ENCODE peak calls at places on chromosomes 4 and X, in eight cellular contexts. K is neural progenitor cell, X is endothelial cell of umbilical vein, J is ovary, P is Panc1, C is fibroblast of lung, A is transverse colon, Y is psoas muscle. D is an unnamed sample.

GRCh38 chr4:16161866-16162408 is 64.3 kb downstream of the TAPT1 start:
- DNase-seq in K (no peak), X (no peak), J (no peak), P (no peak), C (no peak), A (no peak), Y (no peak), D (no peak)

GRCh38 chrX:51456246-51456645 is 40.1 kb downstream of the NUDT11 start:
- DNase-seq in K (no peak), X (no peak), J (no peak), P (no peak), C (no peak), A (no peak), Y (no peak), D (no peak)

GRCh38 chr4:124483043-124483906 is 229.3 kb downstream of the ANKRD50 start:
- DNase-seq in K (peak; percentile 86), X (peak; percentile 44), J (no peak), P (no peak), C (peak; percentile 11), A (no peak), Y (no peak), D (no peak)

GRCh38 chrX:13774696-13775095 is 40.1 kb downstream of the OFD1 start:
- DNase-seq in K (no peak), X (no peak), J (no peak), P (no peak), C (no peak), A (no peak), Y (no peak), D (no peak)

GRCh38 chr4:28421221-28421620 is 1560.6 kb downstream of the STIM2 start:
- DNase-seq in K (no peak), X (no peak), J (no peak), P (no peak), C (no peak), A (no peak), Y (no peak), D (no peak)

GRCh38 chr4:87299898-87300297 is 22.8 kb downstream of the HSD17B13 start:
- DNase-seq in K (no peak), X (peak; percentile 57), J (no peak), P (no peak), C (no peak), A (no peak), Y (no peak), D (no peak)

GRCh38 chrX:53211391-53211978 is 13.5 kb downstream of the KDM5C start:
- DNase-seq in K (no peak), X (no peak), J (no peak), P (no peak), C (no peak), A (no peak), Y (no peak), D (no peak)

GRCh38 chr4:112418092-112418491 is 97.9 kb downstream of the NEUROG2 start:
- DNase-seq in K (peak; percentile 60), X (no peak), J (no peak), P (no peak), C (no peak), A (no peak), Y (no peak), D (no peak)

GRCh38 chr4:99875073-99875472 is 19.2 kb downstream of the LAMTOR3 start:
- DNase-seq in K (no peak), X (no peak), J (no peak), P (no peak), C (no peak), A (no peak), Y (no peak), D (no peak)

GRCh38 chr4:159018062-159018629 is 84.7 kb upstream of the RAPGEF2 start:
- DNase-seq in K (no peak), X (no peak), J (no peak), P (no peak), C (no peak), A (no peak), Y (no peak), D (peak; percentile 22)

DNA sequence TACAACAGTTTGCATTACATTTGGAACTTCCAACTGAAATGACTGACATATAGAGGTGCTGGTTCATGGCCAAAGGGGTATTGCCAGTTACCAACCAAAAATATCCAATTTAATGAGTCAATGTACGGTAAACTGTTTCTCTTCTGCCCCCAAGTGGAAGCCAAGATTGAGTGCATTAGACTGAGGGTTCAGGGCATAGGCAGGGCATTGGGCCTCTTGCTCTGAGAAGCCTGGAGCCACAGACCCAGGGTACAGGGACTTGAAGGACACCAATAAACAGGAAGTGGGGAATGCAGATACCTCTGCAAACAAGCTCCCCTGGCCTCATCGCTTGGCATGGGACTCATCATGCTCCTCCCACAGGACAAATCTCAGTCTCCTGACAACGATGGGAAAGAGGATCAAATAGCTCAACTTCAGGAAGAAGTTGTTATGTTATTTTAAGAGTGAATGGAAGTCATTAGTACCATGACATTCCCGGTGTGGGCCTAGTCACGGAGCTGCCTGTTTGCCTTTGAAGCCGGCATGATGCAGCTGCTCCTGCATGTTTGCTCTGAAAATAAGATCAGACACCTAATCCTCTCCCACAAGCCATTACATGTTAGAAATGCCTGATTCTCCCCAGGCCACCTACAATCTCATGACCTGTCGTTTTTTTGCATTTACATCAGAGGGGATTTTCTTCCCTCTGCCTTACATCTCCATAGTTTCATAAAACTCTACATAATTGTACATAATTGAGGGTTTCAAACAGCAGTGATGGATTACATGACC is 224.2 kb downstream of the RCHY1 start:
- DNase-seq in K (peak; percentile 59), X (no peak), J (no peak), P (no peak), C (peak; percentile 4), A (peak; percentile 14), Y (no peak), D (no peak)
- TF ChIP-seq CTCF in K (peak; percentile 65), X (peak; percentile 30), J (no peak), P (no peak), C (peak; percentile 25), A (peak; percentile 64), Y (peak; percentile 11), D (peak; percentile 42)

DNA sequence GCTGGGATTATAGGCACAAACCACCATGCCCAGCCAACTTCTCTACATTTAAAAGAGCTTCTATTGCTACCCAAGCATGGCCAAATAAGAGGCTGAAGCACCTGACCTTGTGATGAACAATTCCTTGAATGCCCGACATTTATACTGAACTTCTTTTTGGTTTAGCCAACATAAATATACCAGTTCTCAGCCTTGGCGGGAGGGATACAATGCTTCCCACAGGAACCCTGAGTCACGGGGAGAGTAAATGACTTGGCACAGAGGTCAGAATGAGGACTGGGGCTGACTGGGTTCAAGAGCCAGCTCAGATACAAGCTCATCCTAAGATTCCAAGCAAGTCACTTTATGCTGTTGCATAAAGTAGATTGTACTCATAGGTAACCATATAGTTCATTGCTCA is 6.1 kb downstream of the HOPX start:
- DNase-seq in K (no peak), X (peak; percentile 79), J (no peak), P (no peak), C (no peak), A (no peak), Y (no peak), D (no peak)
- H3K4me1 ChIP-seq in K (no peaks in the 10 kb centered on the region), X (peaks cover 22% of the 10 kb centered on the region), J (no peaks in the 10 kb centered on the region), P (no peaks in the 10 kb centered on the region), C (no peaks in the 10 kb centered on the region), A (no peaks in the 10 kb centered on the region), Y (no peaks in the 10 kb centered on the region), D (no peaks in the 10 kb centered on the region)

GRCh38 chrX:102712967-102713677 is 874 bp downstream of the GPRASP2 start:
- DNase-seq in K (peak; percentile 33), X (peak; percentile 58), J (peak; percentile 78), P (peak; percentile 13), C (peak; percentile 55), A (peak; percentile 55), Y (peak; percentile 51), D (peak; percentile 14)
- TF ChIP-seq CTCF in K (peak; percentile 64), X (peak; percentile 54), J (peak; percentile 36), P (peak; percentile 84), C (peak; percentile 69), A (peak; percentile 76), Y (peak; percentile 39), D (peak; percentile 68)

DNA sequence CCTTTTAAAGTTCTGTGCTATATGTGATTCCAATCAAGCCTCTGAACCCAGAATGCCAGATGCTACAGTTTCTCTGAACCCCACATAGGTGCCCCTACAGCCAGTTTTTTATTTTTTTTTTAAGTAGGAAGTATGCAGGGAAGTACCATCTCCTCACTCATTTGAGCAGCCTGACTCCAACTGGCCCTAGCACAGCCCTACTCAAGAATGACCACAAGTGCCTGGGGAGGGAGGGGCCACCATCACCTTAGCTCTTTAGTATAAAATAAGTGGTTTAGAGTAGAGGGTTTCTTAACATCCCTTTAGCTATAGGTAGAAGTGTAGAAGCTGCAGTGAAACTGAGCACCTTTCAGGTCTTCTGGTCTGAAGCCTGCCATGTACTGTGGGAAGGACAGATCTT is 14.4 kb downstream of the MSN start:
- DNase-seq in K (no peak), X (no peak), J (no peak), P (no peak), C (no peak), A (no peak), Y (no peak), D (no peak)
- H3K4me1 ChIP-seq in K (no peaks in the 10 kb centered on the region), X (peaks cover 65% of the 10 kb centered on the region), J (peaks cover 2% of the 10 kb centered on the region), P (peaks cover 4% of the 10 kb centered on the region), C (peaks cover 5% of the 10 kb centered on the region), A (no peaks in the 10 kb centered on the region), Y (peaks cover 33% of the 10 kb centered on the region), D (peaks cover 92% of the 10 kb centered on the region)